ENCODE peak calls at places on chromosomes 1 and 21, in seven cellular contexts. D, E, Z, G, P, J and F are unnamed samples.
A peak's percentile ranks its signal among the peaks of the same experiment; 100 is the strongest.

GRCh38 chr1:162070094-162070748 is 730 bp downstream of the NOS1AP start:
- DNase-seq in P (no peak), D (no peak), J (no peak), Z (peak; percentile 76), G (peak; percentile 65), E (peak; percentile 48), F (no peak)

GRCh38 chr1:84920159-84920558 is 27.2 kb upstream of the LPAR3 start:
- DNase-seq in P (no peak), E (no peak), Z (no peak), J (no peak), G (no peak), D (no peak), F (no peak)

GRCh38 chr1:48688102-48688760 is 88.5 kb downstream of the BEND5 start:
- DNase-seq in J (peak; percentile 14), Z (peak; percentile 69), E (no peak), G (no peak), P (no peak), D (no peak), F (peak; percentile 3)

GRCh38 chr1:76950306-76950705 is 83.0 kb downstream of the ST6GALNAC5 start:
- DNase-seq in E (no peak), G (no peak), J (peak; percentile 18), P (no peak), Z (no peak), D (no peak), F (no peak)

GRCh38 chr1:29786195-29786594 is 549.9 kb downstream of the PTPRU start:
- DNase-seq in P (no peak), E (no peak), G (no peak), Z (no peak), J (no peak), D (no peak), F (no peak)

GRCh38 chr21:40404319-40404906 is 442.5 kb downstream of the DSCAM start:
- DNase-seq in P (no peak), Z (no peak), D (no peak), G (peak; percentile 26), E (no peak), J (no peak), F (no peak)

GRCh38 chr1:157798211-157798610 is 21.3 kb upstream of the FCRL2 start:
- DNase-seq in E (no peak), Z (no peak), D (no peak), J (no peak), P (no peak), G (no peak), F (no peak)

GRCh38 chr1:24920155-24920925 is 9.7 kb downstream of the RUNX3 start:
- DNase-seq in J (peak; percentile 83), G (no peak), Z (no peak), D (no peak), P (no peak), E (no peak), F (peak; percentile 54)

GRCh38 chr1:102572637-102573036 is 535.7 kb downstream of the COL11A1 start:
- DNase-seq in Z (no peak), D (no peak), E (no peak), J (no peak), G (no peak), P (no peak), F (no peak)

GRCh38 chr1:99659755-99660210 is 13.9 kb downstream of the PALMD start:
- DNase-seq in D (peak; percentile 91), G (no peak), P (no peak), J (peak; percentile 45), E (no peak), Z (no peak), F (no peak)

GRCh38 chr1:36922593-36923251 is 111.6 kb downstream of the GRIK3 start:
- DNase-seq in Z (peak; percentile 57), G (no peak), D (no peak), J (no peak), E (peak; percentile 1), P (no peak), F (no peak)

GRCh38 chr1:230219174-230220067 is 152.4 kb downstream of the GALNT2 start:
- DNase-seq in D (no peak), Z (no peak), E (no peak), G (peak; percentile 73), P (no peak), J (no peak), F (no peak)

GRCh38 chr21:46352913-46353312 is 29.0 kb downstream of the PCNT start:
- DNase-seq in E (no peak), Z (no peak), J (no peak), G (no peak), P (no peak), D (no peak), F (no peak)

GRCh38 chr1:119285482-119285881 is 83.1 kb upstream of the HAO2 start:
- DNase-seq in E (no peak), Z (no peak), P (no peak), G (no peak), J (peak; percentile 94), D (no peak), F (no peak)

GRCh38 chr1:119141020-119141424 is 569 bp upstream of the WARS2 start:
- DNase-seq in P (no peak), G (peak; percentile 13), Z (no peak), E (peak; percentile 13), J (peak; percentile 49), D (peak; percentile 20), F (peak; percentile 66)

GRCh38 chr1:116690809-116691323 is 23.3 kb upstream of the IGSF3 start:
- DNase-seq in P (no peak), Z (no peak), G (no peak), E (no peak), D (no peak), J (no peak), F (no peak)

GRCh38 chr1:210292276-210292851 is 36.3 kb upstream of the HHAT start:
- DNase-seq in J (no peak), E (peak; percentile 80), P (no peak), G (peak; percentile 84), Z (peak; percentile 95), D (peak; percentile 16), F (no peak)

GRCh38 chr1:160874935-160875334 is 10.0 kb downstream of the ITLN1 start:
- DNase-seq in Z (no peak), D (no peak), E (no peak), J (no peak), G (no peak), P (no peak), F (no peak)

GRCh38 chr21:22993822-22994574 is 1995.8 kb downstream of the NCAM2 start:
- DNase-seq in Z (no peak), G (no peak), P (no peak), J (no peak), E (no peak), D (no peak), F (no peak)

GRCh38 chr1:116471241-116471640 is 98.2 kb downstream of the ATP1A1 start:
- DNase-seq in G (no peak), E (no peak), Z (no peak), J (no peak), P (no peak), D (no peak), F (no peak)

GRCh38 chr1:45266151-45266801 is 59.9 kb upstream of the ZSWIM5 start:
- DNase-seq in D (peak; percentile 97), J (peak; percentile 84), P (no peak), Z (no peak), E (peak; percentile 59), G (peak; percentile 78), F (no peak)

GRCh38 chr1:187010571-187011309 is 182.0 kb downstream of the PLA2G4A start:
- DNase-seq in E (no peak), G (no peak), D (peak; percentile 45), J (no peak), Z (no peak), P (no peak), F (no peak)

GRCh38 chr1:33826311-33826710 is 37.6 kb upstream of the HMGB4 start:
- DNase-seq in P (no peak), D (no peak), G (no peak), E (no peak), Z (no peak), J (no peak), F (no peak)

GRCh38 chr1:202998836-202999750 is 8.1 kb upstream of the TMEM183A start:
- DNase-seq in G (peak; percentile 70), E (peak; percentile 41), Z (peak; percentile 45), P (peak; percentile 56), D (peak; percentile 69), J (peak; percentile 62), F (peak; percentile 74)

GRCh38 chr1:82972841-82973553 is 1025.9 kb downstream of the TTLL7 start:
- DNase-seq in G (no peak), J (no peak), Z (no peak), E (no peak), D (no peak), P (no peak), F (no peak)
- H3K4me3 ChIP-seq in G (no peak overlapping the region), J (no peak overlapping the region), Z (no peak overlapping the region), E (no peak overlapping the region), D (no peak overlapping the region), P (no peak overlapping the region), F (no peak overlapping the region)

GRCh38 chr21:35338281-35338680 is 289.2 kb upstream of the RUNX1 start:
- DNase-seq in Z (no peak), G (no peak), E (no peak), P (no peak), J (no peak), D (no peak), F (no peak)
- H3K4me3 ChIP-seq in Z (no peak overlapping the region), G (no peak overlapping the region), E (no peak overlapping the region), P (no peak overlapping the region), J (no peak overlapping the region), D (no peak overlapping the region), F (no peak overlapping the region)

GRCh38 chr1:232036161-232036942 is 409.8 kb downstream of the DISC1 start:
- DNase-seq in D (no peak), Z (peak; percentile 17), P (no peak), G (no peak), J (no peak), E (no peak), F (no peak)
- H3K4me3 ChIP-seq in D (no peak overlapping the region), Z (no peak overlapping the region), P (no peak overlapping the region), G (no peak overlapping the region), J (no peak overlapping the region), E (no peak overlapping the region), F (no peak overlapping the region)

GRCh38 chr1:65069186-65069585 is 78.8 kb upstream of the AK4 start:
- DNase-seq in P (no peak), D (no peak), E (no peak), G (no peak), J (no peak), Z (no peak), F (no peak)
- H3K4me3 ChIP-seq in P (peak overlapping the region; percentile 76), D (no peak overlapping the region), E (peak overlapping the region; percentile 86), G (no peak overlapping the region), J (no peak overlapping the region), Z (peak overlapping the region; percentile 92), F (peak overlapping the region; percentile 97)

DNA sequence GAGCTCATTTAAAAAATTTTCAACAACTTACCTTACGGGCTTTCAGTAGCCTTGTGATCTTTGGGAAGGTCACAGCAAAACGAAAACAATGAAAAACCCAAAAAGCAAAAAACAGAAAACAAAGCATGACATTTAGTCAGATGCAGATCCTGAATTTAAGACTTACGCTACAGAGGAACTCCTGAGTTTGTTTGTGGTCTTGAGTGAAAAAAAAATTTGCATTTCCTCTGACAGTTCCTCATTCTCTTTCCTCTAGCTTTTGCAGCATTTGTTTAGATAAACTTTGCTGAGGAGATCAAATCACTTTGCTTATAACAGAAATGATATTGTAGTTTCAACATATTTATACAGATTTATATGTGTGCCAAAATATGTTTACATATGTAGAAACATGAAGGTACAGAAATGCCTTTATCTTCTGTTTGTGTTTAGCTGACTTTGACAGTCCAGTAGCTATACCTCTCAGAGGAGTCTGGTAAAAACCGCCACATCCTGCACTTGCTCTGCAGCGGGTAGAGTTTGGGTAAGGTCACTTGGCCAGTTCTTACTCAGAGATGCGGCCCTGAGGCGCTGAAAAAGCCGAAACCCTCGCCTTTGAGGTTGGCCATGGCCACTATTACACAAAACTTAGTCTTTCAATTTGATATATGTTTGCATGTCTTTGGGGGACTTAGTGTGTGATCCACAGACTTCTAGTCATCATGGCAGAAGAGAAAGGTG is 142.5 kb downstream of the TNR start:
- DNase-seq in J (no peak), E (no peak), Z (no peak), G (no peak), P (no peak), D (no peak), F (no peak)
- H3K4me3 ChIP-seq in J (no peak overlapping the region), E (no peak overlapping the region), Z (no peak overlapping the region), G (no peak overlapping the region), P (no peak overlapping the region), D (no peak overlapping the region), F (no peak overlapping the region)